ENCODE peak calls at places on chromosome 13, in four cellular contexts. D is glutamatergic neuron, W is uterus, V is RWPE1. L is an unnamed sample.

GRCh38 chr13:59873856-59874255 is 289.9 kb downstream of the DIAPH3 start:
- DNase-seq in D (no peak), V (no peak), W (no peak), L (no peak)

GRCh38 chr13:87084192-87084591 is 587.0 kb upstream of the SLITRK5 start:
- DNase-seq in D (no peak), V (no peak), W (no peak), L (no peak)

GRCh38 chr13:25179810-25180437 is 7.8 kb upstream of the AMER2 start:
- DNase-seq in V (no peak), D (no peak), W (no peak), L (no peak)

GRCh38 chr13:47337781-47338507 is 441.1 kb upstream of the HTR2A start:
- DNase-seq in V (no peak), D (peak; percentile 16), W (no peak), L (peak; percentile 3)

GRCh38 chr13:30108913-30109237 is 198.5 kb downstream of the KATNAL1 start:
- DNase-seq in V (peak; percentile 80), D (no peak), W (no peak), L (no peak)

GRCh38 chr13:28475916-28476725 is 18.8 kb downstream of the FLT1 start:
- DNase-seq in D (no peak), W (no peak), V (peak; percentile 50), L (no peak)

GRCh38 chr13:101661839-101662238 is 209.4 kb downstream of the ITGBL1 start:
- DNase-seq in V (no peak), D (no peak), W (no peak), L (no peak)

GRCh38 chr13:110711778-110712070 is 1.8 kb upstream of the ING1 start:
- DNase-seq in W (no peak), D (no peak), V (no peak), L (no peak)

GRCh38 chr13:34011552-34012085 is 193.7 kb downstream of the RFC3 start:
- DNase-seq in D (no peak), W (no peak), V (no peak), L (no peak)

GRCh38 chr13:48068036-48068435 is 26.9 kb downstream of the MED4 start:
- DNase-seq in D (no peak), V (no peak), W (no peak), L (no peak)

GRCh38 chr13:31725841-31726240 is 13.5 kb upstream of the RXFP2 start:
- DNase-seq in W (no peak), D (no peak), V (no peak), L (no peak)

GRCh38 chr13:26476111-26476743 is 81.3 kb upstream of the WASF3 start:
- DNase-seq in W (peak; percentile 30), V (no peak), D (peak; percentile 44), L (peak; percentile 62)

GRCh38 chr13:107202371-107203023 is 634.6 kb upstream of the ARGLU1 start:
- DNase-seq in V (peak; percentile 47), D (no peak), W (no peak), L (no peak)

GRCh38 chr13:21813844-21814243 is 143.0 kb downstream of the FGF9 start:
- DNase-seq in D (no peak), W (no peak), V (no peak), L (no peak)

GRCh38 chr13:98315466-98315865 is 138.4 kb upstream of the RNF113B start:
- DNase-seq in W (no peak), V (no peak), D (no peak), L (no peak)

GRCh38 chr13:49213539-49213938 is 6.6 kb upstream of the MLNR start:
- DNase-seq in D (no peak), W (no peak), V (no peak), L (no peak)

GRCh38 chr13:106534844-106535551 is 464 bp downstream of the EFNB2 start:
- DNase-seq in W (peak; percentile 24), V (no peak), D (peak; percentile 54), L (peak; percentile 53)

GRCh38 chr13:91406619-91407018 is 8.2 kb downstream of the GPC5 start:
- DNase-seq in V (peak; percentile 3), W (no peak), D (no peak), L (no peak)

GRCh38 chr13:94305463-94305862 is 174.0 kb downstream of the DCT start:
- DNase-seq in V (peak; percentile 28), W (no peak), D (no peak), L (no peak)

GRCh38 chr13:33380487-33381079 is 95.0 kb upstream of the STARD13 start:
- DNase-seq in W (no peak), V (no peak), D (no peak), L (no peak)

GRCh38 chr13:80211573-80211972 is 129.4 kb downstream of the SPRY2 start:
- DNase-seq in V (no peak), D (no peak), W (no peak), L (no peak)

GRCh38 chr13:84821261-84821660 is 939.0 kb upstream of the SLITRK1 start:
- DNase-seq in W (no peak), V (no peak), D (no peak), L (no peak)

GRCh38 chr13:111639196-111639705 is 318.8 kb downstream of the TEX29 start:
- DNase-seq in W (no peak), D (no peak), V (no peak), L (no peak)

GRCh38 chr13:95385808-95386207 is 84.6 kb upstream of the ABCC4 start:
- DNase-seq in V (no peak), D (no peak), W (no peak), L (no peak)

GRCh38 chr13:90545070-90545840 is 802.2 kb upstream of the MIR17HG start:
- DNase-seq in D (no peak), V (peak; percentile 1), W (no peak), L (no peak)

GRCh38 chr13:81986308-81986707 is 1645.4 kb upstream of the SPRY2 start:
- DNase-seq in W (no peak), D (no peak), V (no peak), L (no peak)

GRCh38 chr13:99526549-99526948 is 25.3 kb downstream of the TM9SF2 start:
- DNase-seq in W (no peak), D (no peak), V (no peak), L (no peak)

GRCh38 chr13:99523838-99524237 is 22.6 kb downstream of the TM9SF2 start:
- DNase-seq in V (no peak), D (no peak), W (no peak), L (no peak)

GRCh38 chr13:99527346-99527745 is 26.1 kb downstream of the TM9SF2 start:
- DNase-seq in W (no peak), V (no peak), D (no peak), L (no peak)

GRCh38 chr13:99525967-99526366 is 24.7 kb downstream of the TM9SF2 start:
- DNase-seq in V (no peak), D (no peak), W (no peak), L (no peak)

GRCh38 chr13:99528547-99528946 is 27.3 kb downstream of the TM9SF2 start:
- DNase-seq in W (no peak), V (no peak), D (no peak), L (no peak)
- TF ChIP-seq CTCF in W (no peak), V (no peak), D (no peak), L (no peak)

GRCh38 chr13:36418022-36418805 is 14.1 kb upstream of the CCNA1 start:
- DNase-seq in V (no peak), D (no peak), W (no peak), L (no peak)

GRCh38 chr13:36421447-36421846 is 10.8 kb upstream of the CCNA1 start:
- DNase-seq in V (no peak), W (no peak), D (no peak), L (no peak)

GRCh38 chr13:36417328-36417727 is 15.0 kb upstream of the CCNA1 start:
- DNase-seq in W (no peak), V (no peak), D (no peak), L (no peak)

GRCh38 chr13:36420437-36420891 is 11.8 kb upstream of the CCNA1 start:
- DNase-seq in W (peak; percentile 75), D (peak; percentile 80), V (peak; percentile 70), L (peak; percentile 82)
- TF ChIP-seq CTCF in W (peak; percentile 71), D (peak; percentile 95), V (peak; percentile 89), L (peak; percentile 85)

DNA sequence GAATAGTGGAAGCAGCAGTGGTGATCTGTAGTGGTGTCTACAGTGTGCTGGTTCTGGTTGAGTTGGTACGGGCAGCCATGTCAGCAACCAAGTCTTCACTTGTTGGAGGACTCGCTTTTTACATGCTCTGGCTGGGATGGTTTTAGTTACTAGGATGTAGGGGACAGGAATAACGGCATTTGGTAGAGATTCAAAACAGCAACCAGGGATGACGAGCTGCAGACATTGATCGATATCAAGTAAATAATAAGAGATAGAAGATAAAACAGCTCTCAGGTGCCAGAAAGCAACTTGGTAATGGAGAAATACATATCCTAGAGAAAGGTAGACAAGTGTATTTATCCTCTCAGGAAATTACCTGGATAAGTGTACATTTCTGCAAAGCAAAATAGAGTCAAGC is 84.3 kb downstream of the PCCA start:
- DNase-seq in D (no peak), V (no peak), W (no peak), L (no peak)
- TF ChIP-seq CTCF in D (no peak), V (no peak), W (no peak), L (no peak)

GRCh38 chr13:78881054-78881453 is 222.1 kb upstream of the OBI1 start:
- DNase-seq in W (no peak), V (no peak), D (no peak), L (no peak)

GRCh38 chr13:78876915-78877549 is 218.1 kb upstream of the OBI1 start:
- DNase-seq in V (no peak), W (no peak), D (no peak), L (no peak)

GRCh38 chr13:78881746-78882145 is 222.8 kb upstream of the OBI1 start:
- DNase-seq in V (no peak), D (no peak), W (no peak), L (no peak)

GRCh38 chr13:78875792-78876580 is 217.0 kb upstream of the OBI1 start:
- DNase-seq in D (no peak), V (no peak), W (no peak), L (no peak)
- TF ChIP-seq CTCF in D (no peak), V (no peak), W (no peak), L (no peak)

GRCh38 chr13:23718916-23719470 is 148.8 kb downstream of the TNFRSF19 start:
- DNase-seq in D (no peak), W (no peak), V (no peak), L (no peak)

GRCh38 chr13:23711355-23711754 is 141.1 kb downstream of the TNFRSF19 start:
- DNase-seq in W (no peak), D (no peak), V (no peak), L (no peak)

GRCh38 chr13:23714672-23715071 is 144.5 kb downstream of the TNFRSF19 start:
- DNase-seq in W (no peak), V (no peak), D (no peak), L (no peak)

GRCh38 chr13:23715092-23715761 is 145.0 kb downstream of the TNFRSF19 start:
- DNase-seq in D (peak; percentile 47), W (no peak), V (no peak), L (no peak)

DNA sequence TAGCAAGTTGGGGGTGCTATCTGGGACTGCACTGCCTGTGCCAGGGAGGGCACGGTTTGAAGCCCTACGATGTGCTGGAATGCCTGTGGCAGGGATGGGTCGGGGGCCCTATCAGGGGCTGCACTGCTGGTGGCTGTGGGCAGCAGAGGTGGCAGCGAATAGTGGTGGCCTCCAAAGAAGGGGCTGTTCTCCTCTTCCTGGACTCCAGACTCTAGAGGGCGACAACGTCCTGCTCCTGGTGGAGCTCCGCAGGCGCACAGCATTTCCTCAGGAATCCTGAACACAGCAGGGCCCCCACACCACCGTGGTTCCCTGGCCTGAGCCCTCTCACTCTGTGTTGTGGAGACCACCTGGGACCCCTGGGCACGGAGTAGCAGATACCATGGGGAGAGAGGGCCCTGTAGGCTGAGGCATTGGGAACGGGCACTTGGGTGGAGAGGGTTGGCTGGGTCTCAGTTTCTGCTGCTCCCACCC is 145.6 kb downstream of the TNFRSF19 start:
- DNase-seq in V (no peak), W (no peak), D (peak; percentile 40), L (peak; percentile 20)
- TF ChIP-seq CTCF in V (no peak), W (no peak), D (no peak), L (no peak)